ENCODE peak calls at places on chromosomes 5 and 9, in eight cellular contexts. P is SK-N-SH, A is K562, M is HCT116, F is GM23338, G is A549, V is GM12878, B is HepG2. H is an unnamed sample.

GRCh38 chr5:56673171-56673570 is 142.2 kb upstream of the MAP3K1 start:
- DNase-seq in M (no peak), G (no peak), A (no peak), P (no peak), B (no peak), F (no peak), V (no peak), H (peak; percentile 61)

GRCh38 chr5:157460921-157461792 is 1.1 kb downstream of the NIPAL4 start:
- DNase-seq in M (no peak), A (no peak), V (no peak), G (no peak), F (no peak), P (no peak), B (no peak), H (no peak)

GRCh38 chr5:135154197-135154596 is 120.2 kb upstream of the PITX1 start:
- DNase-seq in F (no peak), V (no peak), B (peak; percentile 77), G (no peak), M (no peak), A (no peak), P (no peak), H (peak; percentile 68)

GRCh38 chr5:92890841-92891244 is 690.2 kb downstream of the NR2F1-AS1 start:
- DNase-seq in P (no peak), A (no peak), F (no peak), M (no peak), V (no peak), G (no peak), B (peak; percentile 47), H (no peak)

GRCh38 chr5:2751592-2752021 is at the start of gene IRX2:
- DNase-seq in B (no peak), P (no peak), G (peak; percentile 69), A (no peak), V (no peak), F (peak; percentile 96), M (no peak), H (no peak)

GRCh38 chr5:58773744-58774441 is 191.0 kb downstream of the RAB3C start:
- DNase-seq in V (no peak), P (no peak), F (no peak), G (no peak), B (no peak), A (no peak), M (no peak), H (no peak)

GRCh38 chr5:39580702-39581498 is 156.1 kb upstream of the DAB2 start:
- DNase-seq in G (no peak), F (no peak), P (no peak), M (no peak), V (no peak), B (no peak), A (no peak), H (no peak)

GRCh38 chr5:111083323-111083722 is 8.8 kb upstream of the WDR36 start:
- DNase-seq in P (no peak), F (no peak), V (no peak), M (no peak), G (no peak), A (no peak), B (no peak), H (no peak)

GRCh38 chr5:138725153-138725884 is 27.9 kb upstream of the CTNNA1 start:
- DNase-seq in V (no peak), A (peak; percentile 32), M (peak; percentile 86), F (peak; percentile 93), B (peak; percentile 57), G (peak; percentile 29), P (peak; percentile 43), H (no peak)

GRCh38 chr5:156326718-156327259 is at the start of gene SGCD:
- DNase-seq in G (peak; percentile 47), M (no peak), V (no peak), F (peak; percentile 16), P (peak; percentile 46), B (no peak), A (no peak), H (no peak)

GRCh38 chr5:42992035-42992570 is 48.0 kb downstream of the ANXA2R start:
- DNase-seq in F (peak; percentile 82), G (peak; percentile 87), B (peak; percentile 71), M (peak; percentile 42), A (peak; percentile 25), V (no peak), P (peak; percentile 26), H (peak; percentile 70)

GRCh38 chr5:78253201-78253600 is 41.3 kb downstream of the AP3B1 start:
- DNase-seq in V (no peak), G (no peak), P (no peak), B (no peak), M (no peak), F (no peak), A (no peak), H (no peak)

GRCh38 chr5:140297283-140297682 is 5.6 kb downstream of the PFDN1 start:
- DNase-seq in F (no peak), G (no peak), P (no peak), M (no peak), A (no peak), B (no peak), V (no peak), H (no peak)

GRCh38 chr5:133287500-133287899 is 235.7 kb downstream of the HSPA4 start:
- DNase-seq in A (peak; percentile 32), P (peak; percentile 79), V (no peak), G (peak; percentile 53), F (peak; percentile 43), B (peak; percentile 12), M (peak; percentile 28), H (no peak)

GRCh38 chr9:114754574-114754973 is 51.3 kb downstream of the TNFSF15 start:
- DNase-seq in G (no peak), A (no peak), B (no peak), V (no peak), P (no peak), F (no peak), M (no peak), H (no peak)

GRCh38 chr9:214488-215448 is at the start of gene DOCK8:
- DNase-seq in B (peak; percentile 31), M (peak; percentile 35), F (peak; percentile 87), G (peak; percentile 75), A (peak; percentile 76), P (peak; percentile 32), V (no peak), H (peak; percentile 93)

GRCh38 chr5:157748740-157749461 is 5.4 kb downstream of the LSM11 start:
- DNase-seq in A (peak; percentile 25), M (no peak), B (no peak), G (peak; percentile 20), V (no peak), F (no peak), P (no peak), H (no peak)

GRCh38 chr5:147303976-147304375 is 69.2 kb downstream of the STK32A start:
- DNase-seq in P (no peak), M (peak; percentile 7), F (no peak), G (peak; percentile 60), A (no peak), V (no peak), B (no peak), H (no peak)

GRCh38 chr5:90965110-90965676 is 406.6 kb downstream of the ADGRV1 start:
- DNase-seq in G (no peak), F (no peak), B (no peak), M (no peak), A (no peak), V (no peak), P (no peak), H (no peak)

GRCh38 chr5:24832021-24832420 is 187.2 kb upstream of the CDH10 start:
- DNase-seq in P (no peak), A (no peak), M (no peak), B (no peak), V (no peak), F (no peak), G (peak; percentile 39), H (no peak)

DNA sequence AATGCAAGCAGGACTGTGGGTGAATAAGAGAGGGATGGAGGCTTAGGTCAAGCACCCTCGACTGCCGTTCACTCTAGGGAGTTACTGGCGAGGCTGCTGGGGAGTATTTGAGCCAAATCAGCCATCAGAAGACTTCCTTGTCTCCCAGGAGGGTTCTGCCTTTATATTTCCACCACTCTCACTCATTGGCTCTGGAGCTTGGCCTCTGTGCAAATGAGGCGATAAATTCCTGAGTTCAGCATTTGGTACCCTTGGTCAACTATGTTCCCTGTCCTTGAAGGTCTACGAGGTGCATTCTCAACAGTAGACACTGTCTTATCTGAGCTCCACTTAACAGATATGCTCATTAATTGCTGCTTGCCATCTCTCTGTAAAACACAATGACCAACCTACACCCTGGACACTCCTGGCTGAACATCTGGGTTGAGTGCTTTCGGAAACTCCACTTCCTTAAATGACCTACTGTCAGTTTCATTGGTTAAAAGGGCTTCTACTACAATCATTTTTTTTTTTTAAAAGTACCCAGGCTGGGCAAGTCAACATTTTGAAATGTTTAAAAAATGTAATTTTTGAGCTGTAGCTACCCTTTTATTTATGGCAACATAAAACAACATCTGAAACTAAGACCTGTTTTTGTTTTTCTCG is 153.2 kb downstream of the NTRK2 start:
- DNase-seq in M (no peak), G (no peak), P (no peak), B (no peak), A (no peak), V (peak; percentile 48), F (no peak), H (no peak)
- TF ChIP-seq REST in M (no peak), G (no peak), P (no peak), B (no peak), A (no peak), V (no peak), F (no peak), H (no peak)

GRCh38 chr5:166356096-166356495 is 1935.3 kb upstream of the WWC1 start:
- DNase-seq in F (no peak), M (no peak), A (no peak), G (no peak), P (no peak), B (no peak), V (no peak), H (no peak)
- TF ChIP-seq REST in F (no peak), M (no peak), A (no peak), G (no peak), P (no peak), B (no peak), V (no peak), H (no peak)

DNA sequence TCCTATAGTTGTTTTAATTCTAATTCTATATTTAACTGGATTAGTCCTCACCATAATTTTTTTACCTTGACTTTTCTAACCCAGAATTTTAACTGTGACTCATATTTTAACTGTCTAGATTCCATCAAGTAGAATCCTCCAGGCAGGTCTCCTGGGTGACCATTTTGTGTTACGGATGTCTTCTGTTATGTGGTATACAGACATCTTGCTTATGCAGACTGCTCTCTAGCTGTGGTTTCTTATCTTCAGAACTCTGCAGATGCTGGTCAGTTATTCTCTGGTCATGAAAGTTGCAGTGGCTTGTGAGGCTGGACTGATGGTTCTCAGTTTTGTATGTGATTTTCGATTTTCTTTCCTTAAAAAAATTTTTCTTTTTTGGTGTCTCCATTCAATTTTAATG is 139.4 kb downstream of the ATG10 start:
- DNase-seq in F (no peak), A (peak; percentile 27), P (no peak), M (no peak), B (no peak), V (no peak), G (no peak), H (no peak)
- TF ChIP-seq REST in F (no peak), A (no peak), P (no peak), M (no peak), B (no peak), V (no peak), G (no peak), H (no peak)

DNA sequence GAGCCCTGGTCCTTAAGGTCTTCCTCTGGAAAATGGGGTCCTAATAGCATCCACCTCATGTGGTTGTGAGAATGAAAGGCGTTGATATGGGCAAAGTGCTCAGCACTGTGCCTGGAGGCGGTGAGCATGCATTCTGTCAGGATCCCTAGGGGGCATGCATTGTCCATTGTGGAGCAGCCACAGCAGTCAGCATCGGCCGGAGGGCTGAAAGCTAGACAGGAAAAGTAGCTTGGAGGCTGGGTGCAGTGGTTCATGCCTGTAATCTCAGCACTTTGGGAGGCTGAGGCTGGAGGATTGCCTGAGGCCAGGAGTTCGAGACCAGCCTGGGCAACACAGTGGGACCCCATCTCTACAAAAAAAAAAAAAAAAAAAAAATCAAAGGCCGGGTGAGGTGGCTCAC is 122.2 kb downstream of the LHX2 start:
- DNase-seq in F (peak; percentile 43), G (peak; percentile 43), P (no peak), B (peak; percentile 64), M (no peak), A (no peak), V (no peak), H (no peak)
- TF ChIP-seq REST in F (no peak), G (no peak), P (no peak), B (no peak), M (no peak), A (no peak), V (no peak), H (no peak)

H was measured in HL-60.